ENCODE peak calls at places on chromosomes 13 and 19, in ten cellular contexts. S is choroid plexus epithelial cell; O is T-helper 9 cell; H is fibroblast of the aortic adventitia; W is psoas muscle; T is anterior cingulate cortex; Z is activated naive CD4-positive, alpha-beta T cell treated with anti-CD3 and anti-CD28 coated beads, Interleukin-2, amount 50 U/mL, for 16 hours; V is MCF 10A; A is stimulated activated naive CD8-positive, alpha-beta T cell treated with anti-CD3 and anti-CD28 coated beads, Interleukin-15, Interleukin-2, amounts not matched to agents 100 U/mL and 50 U/mL, for 24 hours; X is A549. M is an unnamed sample.

GRCh38 chr19:2888739-2889224 is 11.9 kb upstream of the ZNF57 start:
- DNase-seq in S (no peak), O (peak), Z (peak), X (no peak), A (peak), W (peak), T (no peak), H (peak), V (no peak), M (no peak)

GRCh38 chr13:28684257-28684656 is 25.3 kb downstream of the POMP start:
- DNase-seq in O (no peak), H (no peak), V (peak), W (no peak), X (peak), T (no peak), S (peak), A (no peak), Z (no peak), M (no peak)

GRCh38 chr13:51101636-51102218 is 9.3 kb downstream of the C13orf42 start:
- DNase-seq in O (no peak), H (no peak), V (no peak), W (no peak), T (no peak), A (no peak), S (no peak), X (no peak), Z (no peak), M (no peak)

GRCh38 chr19:52637718-52638585 is at the start of gene ZNF83:
- DNase-seq in S (peak), V (peak), O (peak), X (no peak), Z (peak), W (peak), H (peak), T (peak), A (peak), M (peak)

GRCh38 chr13:44313674-44314073 is 60.0 kb upstream of the SERP2 start:
- DNase-seq in X (peak), T (no peak), W (no peak), H (peak), S (peak), Z (no peak), O (no peak), A (no peak), V (peak), M (no peak)

GRCh38 chr19:44847144-44848035 is 1.3 kb downstream of the NECTIN2 start:
- DNase-seq in Z (no peak), T (no peak), H (peak), O (peak), W (peak), A (no peak), V (peak), S (peak), X (peak), M (no peak)

GRCh38 chr13:80235131-80235530 is 105.8 kb downstream of the SPRY2 start:
- DNase-seq in W (no peak), H (no peak), S (peak), Z (no peak), T (no peak), V (no peak), O (no peak), A (no peak), X (peak), M (no peak)

GRCh38 chr13:44420376-44421220 is 47.0 kb downstream of the SERP2 start:
- DNase-seq in O (no peak), S (no peak), X (no peak), Z (no peak), A (no peak), H (no peak), W (no peak), V (no peak), T (no peak), M (no peak)

GRCh38 chr13:24741016-24741662 is 22.8 kb upstream of the RNF17 start:
- DNase-seq in T (no peak), H (no peak), X (peak), V (peak), W (no peak), A (no peak), Z (no peak), O (no peak), S (peak), M (no peak)

GRCh38 chr19:41298327-41298964 is 11.5 kb upstream of the CCDC97 start:
- DNase-seq in X (no peak), T (no peak), W (peak), A (peak), O (peak), S (peak), H (peak), V (no peak), Z (no peak), M (peak)

GRCh38 chr19:12665281-12665573 is 1.3 kb downstream of the MAN2B1 start:
- DNase-seq in Z (peak), A (peak), S (no peak), V (no peak), W (peak), X (no peak), T (peak), H (no peak), O (no peak), M (no peak)

GRCh38 chr19:8494158-8494557 is 8.3 kb downstream of the PRAM1 start:
- DNase-seq in S (no peak), T (no peak), H (no peak), A (no peak), W (no peak), X (no peak), V (no peak), O (no peak), Z (no peak), M (no peak)

GRCh38 chr19:17235618-17236413 is 9.8 kb downstream of the OCEL1 start:
- DNase-seq in W (peak), A (peak), O (peak), V (peak), X (peak), H (peak), T (peak), S (peak), Z (peak), M (no peak)

GRCh38 chr19:28577199-28577598 is 635.8 kb downstream of the UQCRFS1 start:
- DNase-seq in W (no peak), H (no peak), T (no peak), S (no peak), A (no peak), O (no peak), Z (no peak), X (no peak), V (no peak), M (no peak)

GRCh38 chr13:75691183-75691582 is 55.1 kb downstream of the LMO7 start:
- DNase-seq in X (peak), V (no peak), S (no peak), A (no peak), W (no peak), Z (no peak), O (no peak), T (no peak), H (peak), M (no peak)

GRCh38 chr13:97849305-97849704 is 104.2 kb upstream of the IPO5 start:
- DNase-seq in T (no peak), S (peak), Z (no peak), X (peak), O (no peak), V (peak), A (no peak), W (no peak), H (peak), M (no peak)

GRCh38 chr19:50331187-50332013 is 2.2 kb upstream of the KCNC3 start:
- DNase-seq in A (no peak), H (no peak), Z (no peak), W (peak), V (no peak), T (no peak), O (no peak), S (no peak), X (no peak), M (no peak)

GRCh38 chr13:106630162-106630561 is 62.2 kb upstream of the ARGLU1 start:
- DNase-seq in Z (no peak), V (no peak), A (no peak), X (no peak), W (no peak), S (no peak), T (no peak), H (no peak), O (no peak), M (no peak)

GRCh38 chr19:33032218-33032781 is 32.4 kb downstream of the RHPN2 start:
- DNase-seq in X (peak), O (no peak), A (no peak), Z (no peak), T (no peak), S (no peak), H (no peak), V (no peak), W (no peak), M (no peak)

GRCh38 chr13:66077286-66077685 is 1152.8 kb downstream of the PCDH9 start:
- DNase-seq in A (no peak), V (peak), Z (no peak), T (no peak), H (peak), X (no peak), O (no peak), S (peak), W (no peak), M (no peak)

GRCh38 chr13:19782049-19782726 is 557 bp downstream of the PSPC1 start:
- DNase-seq in Z (peak), W (peak), X (peak), V (peak), S (peak), O (peak), H (peak), T (peak), A (peak), M (peak)

GRCh38 chr19:42234364-42234763 is 8.0 kb downstream of the GSK3A start:
- DNase-seq in Z (no peak), A (no peak), V (no peak), O (no peak), X (no peak), S (no peak), H (no peak), T (no peak), W (no peak), M (no peak)

GRCh38 chr13:91323349-91323748 is 24.1 kb upstream of the MIR17HG start:
- DNase-seq in Z (no peak), O (no peak), H (no peak), V (no peak), A (no peak), S (no peak), W (no peak), X (no peak), T (no peak), M (no peak)

GRCh38 chr13:73040479-73040878 is 18.3 kb upstream of the KLF5 start:
- DNase-seq in V (peak), A (no peak), T (no peak), X (peak), W (no peak), O (no peak), Z (no peak), H (no peak), S (no peak), M (no peak)

GRCh38 chr13:40211586-40211968 is 454.9 kb downstream of the FOXO1 start:
- DNase-seq in Z (no peak), H (no peak), T (no peak), W (no peak), A (no peak), V (no peak), O (no peak), X (no peak), S (no peak), M (no peak)

GRCh38 chr19:13069415-13070369 is 33.0 kb downstream of the LYL1 start:
- DNase-seq in T (no peak), O (no peak), V (no peak), X (no peak), Z (no peak), H (peak), S (no peak), A (no peak), W (peak), M (no peak)

GRCh38 chr19:45901432-45901903 is 945 bp downstream of the MYPOP start:
- DNase-seq in Z (peak), W (no peak), T (no peak), H (peak), X (no peak), A (peak), V (peak), S (peak), O (peak), M (no peak)

GRCh38 chr13:104854007-104854406 is 1681.5 kb downstream of the EFNB2 start:
- DNase-seq in X (peak), Z (no peak), W (no peak), T (no peak), H (no peak), O (no peak), S (no peak), A (no peak), V (no peak), M (no peak)

GRCh38 chr13:106573855-106574254 is 5.9 kb upstream of the ARGLU1 start:
- DNase-seq in V (peak), A (no peak), X (no peak), Z (no peak), W (peak), S (no peak), O (no peak), H (peak), T (no peak), M (no peak)